ENCODE peak calls at places on chromosomes 12 and 14, in six cellular contexts. O is non-pigmented ciliary epithelial cell; F is activated effector memory CD4-positive, alpha-beta T cell treated with anti-CD3 and anti-CD28 coated beads, Interleukin-2, amount 50 U/mL, for 16 hours; I is HAP-1; J is activated T-cell treated with anti-CD3 and anti-CD28 coated beads for 48 hours; V is mucosa of gallbladder. H is an unnamed sample.

GRCh38 chr12:120470150-120470817 is 736 bp upstream of the SRSF9 start:
- DNase-seq in O (no peak), V (peak), F (peak), J (no peak), I (peak), H (no peak)

GRCh38 chr14:100147181-100147631 is 12.2 kb downstream of the DEGS2 start:
- DNase-seq in F (peak), V (no peak), J (peak), I (no peak), O (no peak), H (peak)

GRCh38 chr12:23611320-23611719 is 338.1 kb downstream of the SOX5 start:
- DNase-seq in J (no peak), F (no peak), O (no peak), V (no peak), I (no peak), H (no peak)

GRCh38 chr12:12686472-12686871 is 9.5 kb downstream of the GPR19 start:
- DNase-seq in V (no peak), F (no peak), J (no peak), O (no peak), I (no peak), H (no peak)

GRCh38 chr12:69880566-69880965 is 55.5 kb downstream of the MYRFL start:
- DNase-seq in J (no peak), O (no peak), F (no peak), I (no peak), V (no peak), H (no peak)

GRCh38 chr12:62986844-62987243 is 51.9 kb upstream of the PPM1H start:
- DNase-seq in O (no peak), I (no peak), F (no peak), V (no peak), J (no peak), H (no peak)

GRCh38 chr14:104936361-104937155 is 11.9 kb downstream of the PLD4 start:
- DNase-seq in O (no peak), V (no peak), I (no peak), J (no peak), F (peak), H (no peak)

GRCh38 chr14:99541677-99542470 is 60.7 kb downstream of the CCNK start:
- DNase-seq in V (no peak), I (no peak), O (no peak), J (no peak), F (no peak), H (no peak)

GRCh38 chr12:1660304-1661187 is 30.3 kb upstream of the ADIPOR2 start:
- DNase-seq in F (peak), V (peak), I (no peak), O (no peak), J (peak), H (no peak)

H was measured in T-helper 2 cell treated with Interferon-gamma antibody and Interleukin-4, amounts not matched to agents 5 μg/mL and 100 μg/mL, for 36 hours.